ENCODE peak calls at places on chromosomes 1 and 21, in seven cellular contexts. One of them, this sample, is unnamed.

GRCh38 chr1:106748581-106748980 is 307.9 kb upstream of the PRMT6 start:
- DNase-seq in BE2C: no peak
- DNase-seq in AG04450: no peak
- DNase-seq in CD8-positive, alpha-beta memory T cell: no peak
- DNase-seq in Karpas-422: no peak
- DNase-seq in heart left ventricle: no peak
- DNase-seq in thoracic aorta: no peak
- DNase-seq in this sample: no peak

GRCh38 chr1:29966526-29967045 is 730.3 kb downstream of the PTPRU start:
- DNase-seq in BE2C: no peak
- DNase-seq in AG04450: no peak
- DNase-seq in CD8-positive, alpha-beta memory T cell: no peak
- DNase-seq in Karpas-422: no peak
- DNase-seq in heart left ventricle: no peak
- DNase-seq in thoracic aorta: no peak
- DNase-seq in this sample: no peak

GRCh38 chr1:240946926-240947325 is 335.0 kb upstream of the GREM2 start:
- DNase-seq in BE2C: peak; percentile 44
- DNase-seq in AG04450: peak; percentile 32
- DNase-seq in CD8-positive, alpha-beta memory T cell: no peak
- DNase-seq in Karpas-422: peak; percentile 90
- DNase-seq in heart left ventricle: no peak
- DNase-seq in thoracic aorta: no peak
- DNase-seq in this sample: peak; percentile 61

GRCh38 chr21:45157932-45158331 is 83.6 kb downstream of the ADARB1 start:
- DNase-seq in BE2C: no peak
- DNase-seq in AG04450: no peak
- DNase-seq in CD8-positive, alpha-beta memory T cell: no peak
- DNase-seq in Karpas-422: no peak
- DNase-seq in heart left ventricle: no peak
- DNase-seq in thoracic aorta: no peak
- DNase-seq in this sample: no peak

GRCh38 chr1:246742396-246742795 is 18.2 kb downstream of the SCCPDH start:
- DNase-seq in BE2C: no peak
- DNase-seq in AG04450: no peak
- DNase-seq in CD8-positive, alpha-beta memory T cell: no peak
- DNase-seq in Karpas-422: no peak
- DNase-seq in heart left ventricle: no peak
- DNase-seq in thoracic aorta: no peak
- DNase-seq in this sample: no peak

GRCh38 chr1:14698206-14698605 is 99.7 kb downstream of the KAZN start:
- DNase-seq in BE2C: no peak
- DNase-seq in AG04450: no peak
- DNase-seq in CD8-positive, alpha-beta memory T cell: no peak
- DNase-seq in Karpas-422: no peak
- DNase-seq in heart left ventricle: no peak
- DNase-seq in thoracic aorta: no peak
- DNase-seq in this sample: no peak

GRCh38 chr1:39297534-39297933 is 93.0 kb downstream of the MACF1 start:
- DNase-seq in BE2C: no peak
- DNase-seq in AG04450: peak; percentile 50
- DNase-seq in CD8-positive, alpha-beta memory T cell: no peak
- DNase-seq in Karpas-422: no peak
- DNase-seq in heart left ventricle: no peak
- DNase-seq in thoracic aorta: no peak
- DNase-seq in this sample: peak; percentile 67

GRCh38 chr1:113210248-113210647 is 137.2 kb downstream of the LRIG2 start:
- DNase-seq in BE2C: no peak
- DNase-seq in AG04450: no peak
- DNase-seq in CD8-positive, alpha-beta memory T cell: no peak
- DNase-seq in Karpas-422: no peak
- DNase-seq in heart left ventricle: no peak
- DNase-seq in thoracic aorta: no peak
- DNase-seq in this sample: no peak

GRCh38 chr1:230877139-230877923 is 9.0 kb upstream of the C1orf198 start:
- DNase-seq in BE2C: no peak
- DNase-seq in AG04450: peak; percentile 36
- DNase-seq in CD8-positive, alpha-beta memory T cell: no peak
- DNase-seq in Karpas-422: no peak
- DNase-seq in heart left ventricle: no peak
- DNase-seq in thoracic aorta: no peak
- DNase-seq in this sample: peak; percentile 93

GRCh38 chr1:16254263-16254948 is 17.4 kb upstream of the CPLANE2 start:
- DNase-seq in BE2C: peak; percentile 36
- DNase-seq in AG04450: no peak
- DNase-seq in CD8-positive, alpha-beta memory T cell: no peak
- DNase-seq in Karpas-422: no peak
- DNase-seq in heart left ventricle: no peak
- DNase-seq in thoracic aorta: no peak
- DNase-seq in this sample: no peak

GRCh38 chr1:115179397-115179835 is 90.1 kb upstream of the TSPAN2 start:
- DNase-seq in BE2C: no peak
- DNase-seq in AG04450: peak; percentile 81
- DNase-seq in CD8-positive, alpha-beta memory T cell: no peak
- DNase-seq in Karpas-422: no peak
- DNase-seq in heart left ventricle: peak; percentile 85
- DNase-seq in thoracic aorta: no peak
- DNase-seq in this sample: peak; percentile 97

GRCh38 chr1:18057643-18058042 is 50.0 kb upstream of the IGSF21 start:
- DNase-seq in BE2C: no peak
- DNase-seq in AG04450: no peak
- DNase-seq in CD8-positive, alpha-beta memory T cell: no peak
- DNase-seq in Karpas-422: no peak
- DNase-seq in heart left ventricle: no peak
- DNase-seq in thoracic aorta: no peak
- DNase-seq in this sample: no peak

GRCh38 chr1:235649722-235650163 is at the start of gene GNG4:
- DNase-seq in BE2C: peak; percentile 78
- DNase-seq in AG04450: no peak
- DNase-seq in CD8-positive, alpha-beta memory T cell: peak; percentile 7
- DNase-seq in Karpas-422: no peak
- DNase-seq in heart left ventricle: no peak
- DNase-seq in thoracic aorta: no peak
- DNase-seq in this sample: no peak

GRCh38 chr1:199396456-199396855 is 631.1 kb upstream of the NR5A2 start:
- DNase-seq in BE2C: no peak
- DNase-seq in AG04450: no peak
- DNase-seq in CD8-positive, alpha-beta memory T cell: no peak
- DNase-seq in Karpas-422: no peak
- DNase-seq in heart left ventricle: no peak
- DNase-seq in thoracic aorta: no peak
- DNase-seq in this sample: no peak

GRCh38 chr1:58657082-58657481 is 42.8 kb downstream of the MYSM1 start:
- DNase-seq in BE2C: no peak
- DNase-seq in AG04450: no peak
- DNase-seq in CD8-positive, alpha-beta memory T cell: no peak
- DNase-seq in Karpas-422: no peak
- DNase-seq in heart left ventricle: no peak
- DNase-seq in thoracic aorta: no peak
- DNase-seq in this sample: no peak

GRCh38 chr1:145978860-145979745 is 14.6 kb downstream of the POLR3GL start:
- DNase-seq in BE2C: peak; percentile 90
- DNase-seq in AG04450: peak; percentile 99
- DNase-seq in CD8-positive, alpha-beta memory T cell: peak; percentile 80
- DNase-seq in Karpas-422: peak; percentile 99
- DNase-seq in heart left ventricle: peak; percentile 89
- DNase-seq in thoracic aorta: peak; percentile 94
- DNase-seq in this sample: peak; percentile 100

GRCh38 chr1:205976708-205977107 is 26.5 kb downstream of the RAB7B start:
- DNase-seq in BE2C: peak; percentile 68
- DNase-seq in AG04450: peak; percentile 23
- DNase-seq in CD8-positive, alpha-beta memory T cell: no peak
- DNase-seq in Karpas-422: no peak
- DNase-seq in heart left ventricle: peak; percentile 72
- DNase-seq in thoracic aorta: no peak
- DNase-seq in this sample: peak; percentile 67

DNA sequence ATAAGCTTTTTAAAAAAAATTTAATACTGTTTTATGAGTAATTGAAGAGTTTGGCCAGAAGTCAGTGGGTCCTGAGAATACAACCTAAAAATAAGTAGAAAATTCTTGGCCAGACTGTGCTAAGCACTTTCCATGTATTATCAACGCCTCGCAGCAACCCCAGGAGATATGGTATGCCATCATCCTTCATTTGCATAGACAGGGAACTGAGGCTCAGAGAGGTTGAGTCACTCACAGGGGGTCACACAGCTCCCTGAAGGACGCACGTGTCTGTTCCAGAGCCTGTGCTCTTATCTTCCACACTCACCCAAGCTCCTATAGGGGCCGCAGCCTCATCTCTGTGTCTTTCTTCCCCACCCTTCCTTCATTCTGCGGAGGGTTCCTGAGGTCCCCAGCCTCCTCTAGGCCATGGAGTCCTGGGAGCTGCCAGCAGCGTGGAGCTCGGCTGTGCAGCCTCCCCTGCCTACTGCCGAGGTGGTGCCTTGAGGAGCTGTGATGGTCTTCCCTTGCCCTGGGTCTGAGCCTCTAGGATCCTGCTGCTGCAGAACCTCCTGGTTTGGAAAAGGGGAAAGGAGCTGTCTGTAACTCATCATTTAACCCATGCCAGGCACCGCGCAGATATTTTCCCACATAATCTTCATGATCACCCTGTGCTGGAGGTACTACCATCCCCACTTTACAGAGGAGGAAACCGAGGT is 30.3 kb upstream of the ECE1 start:
- DNase-seq in BE2C: no peak
- DNase-seq in AG04450: no peak
- DNase-seq in CD8-positive, alpha-beta memory T cell: no peak
- DNase-seq in Karpas-422: no peak
- DNase-seq in heart left ventricle: no peak
- DNase-seq in thoracic aorta: no peak
- DNase-seq in this sample: no peak
- H3K4me3 ChIP-seq in BE2C: no peak overlapping the region
- H3K4me3 ChIP-seq in AG04450: no peak overlapping the region
- H3K4me3 ChIP-seq in CD8-positive, alpha-beta memory T cell: no peak overlapping the region
- H3K4me3 ChIP-seq in Karpas-422: no peak overlapping the region
- H3K4me3 ChIP-seq in heart left ventricle: no peak overlapping the region
- H3K4me3 ChIP-seq in thoracic aorta: no peak overlapping the region
- H3K4me3 ChIP-seq in this sample: no peak overlapping the region

DNA sequence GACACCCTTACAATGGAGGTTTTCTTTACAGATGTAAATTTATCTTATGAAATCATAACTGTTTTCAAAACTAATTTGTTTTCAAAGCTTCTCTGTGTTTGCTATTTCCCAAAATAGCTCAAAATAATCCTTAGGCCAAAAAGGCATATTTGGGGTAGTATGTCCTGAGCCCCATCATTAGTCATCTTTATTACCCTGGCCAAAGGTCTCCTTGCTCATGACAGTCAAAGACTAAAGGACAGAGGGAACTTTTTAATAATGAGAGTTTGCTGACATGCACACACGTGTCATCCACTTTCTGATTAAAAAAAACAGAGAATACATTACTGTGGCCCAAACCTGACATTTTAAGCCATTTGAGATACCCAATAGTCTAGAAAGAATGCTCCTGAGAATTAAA is 221.9 kb upstream of the DUSP10 start:
- DNase-seq in BE2C: no peak
- DNase-seq in AG04450: no peak
- DNase-seq in CD8-positive, alpha-beta memory T cell: no peak
- DNase-seq in Karpas-422: no peak
- DNase-seq in heart left ventricle: no peak
- DNase-seq in thoracic aorta: no peak
- DNase-seq in this sample: peak; percentile 23
- H3K4me3 ChIP-seq in BE2C: no peak overlapping the region
- H3K4me3 ChIP-seq in AG04450: no peak overlapping the region
- H3K4me3 ChIP-seq in CD8-positive, alpha-beta memory T cell: no peak overlapping the region
- H3K4me3 ChIP-seq in Karpas-422: no peak overlapping the region
- H3K4me3 ChIP-seq in heart left ventricle: no peak overlapping the region
- H3K4me3 ChIP-seq in thoracic aorta: no peak overlapping the region
- H3K4me3 ChIP-seq in this sample: no peak overlapping the region

GRCh38 chr1:62194651-62195282 is at the start of gene L1TD1:
- DNase-seq in BE2C: no peak
- DNase-seq in AG04450: no peak
- DNase-seq in CD8-positive, alpha-beta memory T cell: no peak
- DNase-seq in Karpas-422: no peak
- DNase-seq in heart left ventricle: no peak
- DNase-seq in thoracic aorta: no peak
- DNase-seq in this sample: no peak
- H3K4me3 ChIP-seq in BE2C: no peak within 1 kb of the TSS
- H3K4me3 ChIP-seq in AG04450: no peak within 1 kb of the TSS
- H3K4me3 ChIP-seq in CD8-positive, alpha-beta memory T cell: no peak within 1 kb of the TSS
- H3K4me3 ChIP-seq in Karpas-422: no peak within 1 kb of the TSS
- H3K4me3 ChIP-seq in heart left ventricle: no peak within 1 kb of the TSS
- H3K4me3 ChIP-seq in thoracic aorta: no peak within 1 kb of the TSS
- H3K4me3 ChIP-seq in this sample: no peak within 1 kb of the TSS

GRCh38 chr1:924619-925323 is 1.0 kb downstream of the SAMD11 start:
- DNase-seq in BE2C: peak; percentile 75
- DNase-seq in AG04450: no peak
- DNase-seq in CD8-positive, alpha-beta memory T cell: no peak
- DNase-seq in Karpas-422: no peak
- DNase-seq in heart left ventricle: no peak
- DNase-seq in thoracic aorta: no peak
- DNase-seq in this sample: peak; percentile 56

GRCh38 chr1:923131-923990 is at the start of gene SAMD11:
- DNase-seq in BE2C: peak; percentile 87
- DNase-seq in AG04450: peak; percentile 32
- DNase-seq in CD8-positive, alpha-beta memory T cell: peak; percentile 59
- DNase-seq in Karpas-422: peak; percentile 87
- DNase-seq in heart left ventricle: peak; percentile 90
- DNase-seq in thoracic aorta: peak; percentile 43
- DNase-seq in this sample: peak; percentile 89

GRCh38 chr1:921011-921837 is 2.5 kb upstream of the SAMD11 start:
- DNase-seq in BE2C: peak; percentile 90
- DNase-seq in AG04450: peak; percentile 36
- DNase-seq in CD8-positive, alpha-beta memory T cell: peak; percentile 31
- DNase-seq in Karpas-422: peak; percentile 82
- DNase-seq in heart left ventricle: peak; percentile 86
- DNase-seq in thoracic aorta: no peak
- DNase-seq in this sample: peak; percentile 69

GRCh38 chr1:925532-926421 is 2.1 kb downstream of the SAMD11 start:
- DNase-seq in BE2C: peak; percentile 77
- DNase-seq in AG04450: no peak
- DNase-seq in CD8-positive, alpha-beta memory T cell: no peak
- DNase-seq in Karpas-422: no peak
- DNase-seq in heart left ventricle: no peak
- DNase-seq in thoracic aorta: no peak
- DNase-seq in this sample: peak; percentile 53

GRCh38 chr1:923991-924618 is 382 bp downstream of the SAMD11 start:
- DNase-seq in BE2C: no peak
- DNase-seq in AG04450: no peak
- DNase-seq in CD8-positive, alpha-beta memory T cell: no peak
- DNase-seq in Karpas-422: no peak
- DNase-seq in heart left ventricle: no peak
- DNase-seq in thoracic aorta: no peak
- DNase-seq in this sample: no peak
- H3K4me3 ChIP-seq in BE2C: peak overlapping the region; percentile 57
- H3K4me3 ChIP-seq in AG04450: peak overlapping the region; percentile 50
- H3K4me3 ChIP-seq in CD8-positive, alpha-beta memory T cell: no peak overlapping the region
- H3K4me3 ChIP-seq in Karpas-422: no peak overlapping the region
- H3K4me3 ChIP-seq in heart left ventricle: peak overlapping the region; percentile 45
- H3K4me3 ChIP-seq in thoracic aorta: peak overlapping the region; percentile 65
- H3K4me3 ChIP-seq in this sample: peak overlapping the region; percentile 61